ENCODE peak calls at places on chromosome 18, in five cellular contexts. R, C, N, Q and K are unnamed samples.

GRCh38 chr18:13703899-13704298 is 22.5 kb downstream of the FAM210A start:
- DNase-seq in R (no peak), C (no peak), N (peak), Q (no peak), K (no peak)

GRCh38 chr18:39571511-39571910 is 2005.9 kb upstream of the CELF4 start:
- DNase-seq in R (no peak), C (no peak), N (peak), Q (peak), K (no peak)

GRCh38 chr18:21803495-21803894 is 62.9 kb downstream of the MIB1 start:
- DNase-seq in R (no peak), C (no peak), N (no peak), Q (peak), K (no peak)

GRCh38 chr18:13629841-13630747 is 96.3 kb downstream of the FAM210A start:
- DNase-seq in R (peak), C (peak), N (peak), Q (peak), K (peak)

GRCh38 chr18:59040770-59041148 is 98.9 kb upstream of the SEC11C start:
- DNase-seq in R (no peak), C (no peak), N (no peak), Q (no peak), K (no peak)

GRCh38 chr18:46756559-46757201 is at the start of gene ST8SIA5:
- DNase-seq in R (no peak), C (no peak), N (no peak), Q (no peak), K (peak)

GRCh38 chr18:29163596-29163995 is 986.7 kb upstream of the CDH2 start:
- DNase-seq in R (no peak), C (no peak), N (no peak), Q (no peak), K (no peak)

GRCh38 chr18:5951515-5952081 is 56.3 kb upstream of the TMEM200C start:
- DNase-seq in R (no peak), C (no peak), N (no peak), Q (no peak), K (no peak)

GRCh38 chr18:40048886-40049650 is 1906.0 kb upstream of the PIK3C3 start:
- DNase-seq in R (no peak), C (no peak), N (no peak), Q (no peak), K (no peak)

GRCh38 chr18:26440644-26441043 is 107.7 kb downstream of the KCTD1 start:
- DNase-seq in R (no peak), C (no peak), N (no peak), Q (peak), K (no peak)

GRCh38 chr18:28176674-28176932 is 327 bp downstream of the CDH2 start:
- DNase-seq in R (no peak), C (no peak), N (no peak), Q (no peak), K (no peak)

GRCh38 chr18:4524096-4524495 is 69.0 kb upstream of the DLGAP1 start:
- DNase-seq in R (no peak), C (no peak), N (no peak), Q (no peak), K (no peak)

GRCh38 chr18:58554404-58554803 is 74.5 kb downstream of the ALPK2 start:
- DNase-seq in R (no peak), C (no peak), N (no peak), Q (no peak), K (no peak)

GRCh38 chr18:69885841-69886531 is 61.7 kb downstream of the CD226 start:
- DNase-seq in R (no peak), C (no peak), N (no peak), Q (no peak), K (no peak)

GRCh38 chr18:79538635-79539034 is 141.0 kb upstream of the CTDP1 start:
- DNase-seq in R (no peak), C (no peak), N (no peak), Q (no peak), K (no peak)

GRCh38 chr18:23165271-23165670 is 30.0 kb downstream of the CABLES1 start:
- DNase-seq in R (no peak), C (no peak), N (no peak), Q (no peak), K (no peak)

GRCh38 chr18:80245781-80246655 is 1.3 kb downstream of the PARD6G start:
- DNase-seq in R (no peak), C (no peak), N (no peak), Q (peak), K (peak)

GRCh38 chr18:57444301-57444759 is 9.2 kb downstream of the ONECUT2 start:
- DNase-seq in R (no peak), C (no peak), N (no peak), Q (no peak), K (no peak)

GRCh38 chr18:57443716-57444115 is 8.5 kb downstream of the ONECUT2 start:
- DNase-seq in R (no peak), C (no peak), N (no peak), Q (no peak), K (no peak)

GRCh38 chr18:57446322-57446721 is 11.1 kb downstream of the ONECUT2 start:
- DNase-seq in R (no peak), C (no peak), N (no peak), Q (peak), K (no peak)

GRCh38 chr18:57445488-57446319 is 10.5 kb downstream of the ONECUT2 start:
- DNase-seq in R (no peak), C (no peak), N (no peak), Q (no peak), K (no peak)

DNA sequence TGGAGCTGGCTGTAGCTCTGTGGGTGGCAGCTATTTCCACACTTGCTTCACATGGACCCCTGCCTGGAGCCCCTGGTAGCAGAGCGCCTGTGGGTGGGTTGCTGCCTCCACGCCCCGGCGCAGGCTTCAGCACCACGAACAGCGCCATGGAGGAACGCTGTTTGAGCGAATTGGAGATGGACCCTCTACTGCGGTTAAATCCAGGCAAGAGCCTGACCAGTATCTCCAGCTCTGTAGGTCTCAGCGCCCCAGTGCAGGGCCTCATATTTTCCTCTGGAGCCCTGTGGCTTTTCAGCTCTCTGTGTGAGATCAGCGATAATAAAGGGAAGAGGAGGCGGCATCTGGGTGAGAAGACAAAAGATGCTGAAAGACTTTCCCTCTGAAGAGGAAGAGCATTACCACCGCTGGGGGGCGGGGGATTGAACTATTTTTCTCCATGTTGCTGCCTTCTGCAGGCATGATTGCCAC is 12.0 kb downstream of the ONECUT2 start:
- DNase-seq in R (no peak), C (no peak), N (peak), Q (no peak), K (no peak)
- TF ChIP-seq CTCF in R (no peak), C (no peak), N (no peak), Q (no peak), K (no peak)

GRCh38 chr18:34077599-34077998 is 147.1 kb downstream of the NOL4 start:
- DNase-seq in R (no peak), C (no peak), N (peak), Q (no peak), K (no peak)
- TF ChIP-seq CTCF in R (no peak), C (no peak), N (no peak), Q (no peak), K (no peak)

GRCh38 chr18:43393174-43393573 is 115.9 kb upstream of the SYT4 start:
- DNase-seq in R (no peak), C (no peak), N (peak), Q (no peak), K (peak)

GRCh38 chr18:43398601-43399000 is 121.3 kb upstream of the SYT4 start:
- DNase-seq in R (no peak), C (no peak), N (no peak), Q (peak), K (no peak)

GRCh38 chr18:43392168-43392567 is 114.9 kb upstream of the SYT4 start:
- DNase-seq in R (no peak), C (no peak), N (no peak), Q (no peak), K (no peak)

GRCh38 chr18:43396266-43396665 is 119.0 kb upstream of the SYT4 start:
- DNase-seq in R (no peak), C (no peak), N (peak), Q (peak), K (no peak)
- TF ChIP-seq CTCF in R (no peak), C (no peak), N (peak), Q (peak), K (peak)

DNA sequence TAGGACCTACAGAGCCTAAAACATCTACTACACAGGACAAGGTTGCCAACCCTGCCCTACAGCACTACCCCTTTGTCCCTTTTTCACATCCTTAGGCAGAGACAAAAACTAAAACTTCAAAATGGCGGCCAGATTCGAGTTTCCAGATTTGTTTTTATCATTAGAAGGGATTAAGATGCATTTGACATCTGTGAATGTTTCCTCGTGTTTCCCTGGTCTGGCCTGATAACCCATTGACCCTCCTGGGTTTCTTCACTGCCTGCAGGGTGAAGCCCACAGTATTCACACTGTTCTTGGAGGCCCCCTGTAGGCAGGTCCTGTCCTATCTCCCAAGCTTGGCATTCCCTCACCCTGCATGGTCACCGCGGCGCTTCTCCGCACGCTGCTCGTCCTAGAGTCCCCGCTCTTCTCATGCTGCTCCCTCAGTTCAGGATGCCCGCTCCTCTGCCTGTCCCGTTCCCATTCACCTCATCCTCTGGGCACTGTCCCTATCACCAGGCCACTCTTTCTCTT is 67.6 kb downstream of the TPGS2 start:
- DNase-seq in R (no peak), C (no peak), N (no peak), Q (no peak), K (no peak)
- TF ChIP-seq CTCF in R (no peak), C (no peak), N (no peak), Q (no peak), K (no peak)

DNA sequence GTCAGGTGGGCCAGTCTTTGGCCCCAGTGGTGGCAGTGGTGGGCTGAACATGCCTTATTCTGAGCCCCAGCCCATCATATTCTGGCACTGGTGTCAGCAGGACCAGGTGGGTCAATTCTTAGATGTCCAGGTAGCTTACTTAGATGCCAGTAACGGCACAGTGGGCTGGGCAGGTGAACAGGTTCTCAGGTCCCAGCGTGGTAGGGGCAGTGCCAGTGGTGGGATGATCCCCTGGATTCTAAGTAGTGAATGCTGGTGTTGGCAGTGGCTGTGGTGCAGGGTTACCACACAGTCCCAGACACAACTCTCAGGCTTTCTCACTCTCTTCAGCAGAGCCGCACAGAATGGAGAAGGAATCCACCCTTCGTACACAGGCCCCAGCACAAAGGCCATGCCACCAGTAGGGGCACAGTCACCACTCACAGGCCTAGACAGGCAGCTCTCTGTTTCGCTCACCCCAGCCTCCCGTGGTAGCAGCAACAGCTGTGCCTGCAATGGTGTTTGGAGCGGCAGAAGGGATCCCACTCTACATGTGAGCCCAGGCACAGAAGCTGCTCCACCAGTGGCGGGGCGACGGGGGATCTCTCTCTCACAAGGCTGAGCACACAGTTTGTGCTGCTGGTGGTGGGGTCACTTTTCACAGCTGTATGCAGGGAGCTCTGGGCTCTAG is 97.3 kb downstream of the ANKRD12 start:
- DNase-seq in R (no peak), C (no peak), N (no peak), Q (no peak), K (no peak)
- TF ChIP-seq CTCF in R (no peak), C (no peak), N (no peak), Q (no peak), K (no peak)

DNA sequence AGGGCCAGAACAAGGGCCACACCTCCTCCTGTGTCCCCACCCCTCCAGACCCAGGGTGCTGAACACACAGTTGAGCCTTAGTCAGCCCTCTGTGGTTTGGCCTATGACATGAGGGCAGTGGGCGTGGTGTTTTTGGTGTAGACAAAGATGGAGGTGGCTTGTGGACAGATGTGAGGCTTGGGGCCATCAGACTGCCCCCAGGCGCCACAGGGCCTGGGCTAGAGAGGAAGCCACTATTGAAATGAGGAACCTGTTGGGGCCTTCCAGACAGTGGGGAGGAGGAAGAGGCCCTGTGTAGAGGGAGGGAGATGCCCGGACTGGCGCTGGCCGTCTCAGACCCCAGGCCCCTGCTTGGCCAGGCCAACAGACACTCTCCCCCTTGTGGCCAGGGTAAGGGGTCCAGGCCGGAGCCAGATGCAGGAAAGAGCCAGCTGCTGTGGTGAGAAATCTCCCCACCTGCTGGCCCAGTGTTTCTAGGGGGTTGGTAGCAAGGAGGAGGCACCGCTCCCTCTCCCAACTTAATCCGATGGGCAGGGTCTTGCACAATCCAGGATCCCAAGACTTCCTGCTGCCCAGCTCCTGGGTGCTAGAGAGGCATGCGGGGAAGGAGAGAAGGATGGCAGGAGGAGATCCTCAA is 53.8 kb downstream of the SMAD7 start:
- DNase-seq in R (peak), C (no peak), N (no peak), Q (no peak), K (peak)
- TF ChIP-seq CTCF in R (no peak), C (no peak), N (peak), Q (no peak), K (no peak)